ENCODE peak calls at places on chromosomes 6 and 20, in five cellular contexts. P is psoas muscle, U is endothelial cell, G is IMR-90, L is upper lobe of right lung. A is an unnamed sample.

GRCh38 chr6:134175532-134176282 is 123.3 kb upstream of the SLC2A12 start:
- DNase-seq in U (no peak), L (peak; percentile 90), P (peak; percentile 82), G (peak; percentile 78), A (peak; percentile 95)

GRCh38 chr6:115287467-115287866 is 773.2 kb downstream of the FRK start:
- DNase-seq in G (no peak), U (no peak), P (no peak), L (no peak), A (no peak)

GRCh38 chr6:82113231-82113630 is 134.3 kb downstream of the IBTK start:
- DNase-seq in L (no peak), G (no peak), U (no peak), P (no peak), A (no peak)

GRCh38 chr20:22797103-22797502 is 212.7 kb upstream of the FOXA2 start:
- DNase-seq in G (peak; percentile 3), P (no peak), L (no peak), U (no peak), A (no peak)

GRCh38 chr20:1833728-1834726 is 61.2 kb upstream of the SIRPA start:
- DNase-seq in G (no peak), L (no peak), U (no peak), P (no peak), A (no peak)

GRCh38 chr6:11522819-11523218 is 14.7 kb upstream of the TMEM170B start:
- DNase-seq in G (no peak), U (no peak), L (no peak), P (no peak), A (no peak)

GRCh38 chr6:73803562-73804221 is 107.7 kb downstream of the CD109 start:
- DNase-seq in L (no peak), P (no peak), U (peak; percentile 68), G (peak; percentile 97), A (no peak)

GRCh38 chr20:57560554-57561355 is at the start of gene PCK1:
- DNase-seq in L (no peak), P (peak; percentile 47), G (peak; percentile 1), U (no peak), A (peak; percentile 96)

GRCh38 chr6:48844696-48845095 is 618.4 kb downstream of the MMUT start:
- DNase-seq in P (no peak), G (no peak), L (no peak), U (no peak), A (no peak)

GRCh38 chr6:48840896-48841295 is 622.2 kb downstream of the MMUT start:
- DNase-seq in P (no peak), L (no peak), G (no peak), U (no peak), A (no peak)

GRCh38 chr6:48845219-48845618 is 617.8 kb downstream of the MMUT start:
- DNase-seq in G (no peak), P (no peak), U (no peak), L (no peak), A (no peak)
- TF ChIP-seq CTCF in G (no peak), P (no peak), U (no peak), L (no peak), A (no peak)

GRCh38 chr20:49823152-49823847 is 10.7 kb downstream of the SLC9A8 start:
- DNase-seq in P (no peak), U (no peak), L (no peak), G (no peak), A (no peak)

GRCh38 chr20:49824206-49824605 is 11.6 kb downstream of the SLC9A8 start:
- DNase-seq in L (no peak), P (no peak), U (no peak), G (peak; percentile 23), A (no peak)

GRCh38 chr20:49819702-49820101 is 7.1 kb downstream of the SLC9A8 start:
- DNase-seq in U (no peak), L (no peak), P (no peak), G (no peak), A (no peak)

GRCh38 chr20:49821381-49821780 is 8.8 kb downstream of the SLC9A8 start:
- DNase-seq in U (no peak), L (no peak), G (no peak), P (no peak), A (no peak)

DNA sequence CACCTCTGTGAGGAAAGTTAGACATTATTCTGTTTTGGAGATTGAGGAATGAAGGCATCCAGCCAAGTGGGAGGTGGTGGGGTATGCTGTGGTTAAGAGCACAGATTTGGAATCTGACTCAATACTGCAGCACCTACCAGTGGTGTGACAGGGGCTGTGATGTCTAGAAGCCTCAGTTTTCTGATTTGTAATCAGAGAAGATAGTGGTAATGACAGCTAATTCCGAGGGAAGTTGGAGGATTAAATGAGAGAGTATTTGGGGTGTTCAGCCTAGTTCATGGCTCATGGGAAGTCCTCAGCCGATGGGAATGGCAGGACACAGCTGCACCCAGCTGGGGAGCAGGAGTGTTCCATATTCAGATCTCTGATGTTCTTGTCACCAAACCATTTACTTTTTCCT is 9.2 kb downstream of the SLC9A8 start:
- DNase-seq in P (no peak), L (no peak), U (no peak), G (peak; percentile 71), A (no peak)
- TF ChIP-seq CTCF in P (peak; percentile 30), L (peak; percentile 21), U (no peak), G (peak; percentile 42), A (peak; percentile 30)

GRCh38 chr6:7725849-7726415 is at the start of gene BMP6:
- DNase-seq in G (peak; percentile 79), L (peak; percentile 92), P (peak; percentile 84), U (peak; percentile 79), A (peak; percentile 95)
- TF ChIP-seq CTCF in G (no peak), L (no peak), P (no peak), U (no peak), A (no peak)

GRCh38 chr20:47054506-47054905 is 159.9 kb downstream of the EYA2 start:
- DNase-seq in G (no peak), P (no peak), U (no peak), L (no peak), A (no peak)
- TF ChIP-seq CTCF in G (no peak), P (no peak), U (no peak), L (no peak), A (no peak)

A was measured in kidney.